ENCODE peak calls at places on chromosomes 3 and 15, in ten cellular contexts. C is AML-193; T is SW480; R is iPS DF 19.7; Y is nephron progenitor cell; U is activated CD8-positive, alpha-beta memory T cell treated with anti-CD3 and anti-CD28 coated beads, Interleukin-2, amount 50 U/mL, for 48 hours; W is left cardiac atrium; G is GM20000; A is GM23248; I is psoas muscle. Q is an unnamed sample.

GRCh38 chr15:61742591-61742990 is 317.7 kb downstream of the VPS13C start:
- DNase-seq in C (no peak), I (no peak), R (no peak), T (no peak), W (no peak), A (no peak), G (no peak), Y (no peak), U (no peak), Q (no peak)

GRCh38 chr15:61018083-61018482 is 211.0 kb downstream of the RORA start:
- DNase-seq in G (no peak), I (no peak), Y (no peak), T (no peak), R (no peak), W (no peak), U (no peak), A (no peak), C (no peak), Q (no peak)

GRCh38 chr15:73891328-73891975 is 18.1 kb downstream of the TBC1D21 start:
- DNase-seq in G (no peak), C (no peak), W (no peak), R (no peak), A (no peak), Y (no peak), T (no peak), U (no peak), I (no peak), Q (no peak)

GRCh38 chr3:36175113-36175812 is 205.0 kb upstream of the STAC start:
- DNase-seq in G (no peak), R (no peak), C (no peak), A (no peak), T (no peak), I (no peak), Y (no peak), U (no peak), W (no peak), Q (no peak)

GRCh38 chr3:133038731-133039398 is 674 bp downstream of the TMEM108 start:
- DNase-seq in Y (peak), T (no peak), A (peak), U (peak), I (peak), G (peak), W (peak), C (no peak), R (no peak), Q (peak)

GRCh38 chr3:51894939-51895338 is 8.2 kb downstream of the IQCF1 start:
- DNase-seq in C (no peak), W (no peak), U (no peak), A (no peak), T (no peak), G (no peak), Y (no peak), I (no peak), R (no peak), Q (no peak)

GRCh38 chr3:108414007-108414406 is 96.4 kb downstream of the MYH15 start:
- DNase-seq in Y (no peak), T (no peak), C (no peak), U (no peak), W (no peak), I (no peak), A (peak), R (no peak), G (no peak), Q (no peak)

GRCh38 chr15:51284871-51285270 is 53.5 kb downstream of the CYP19A1 start:
- DNase-seq in I (no peak), C (no peak), G (no peak), R (no peak), Y (no peak), U (no peak), A (no peak), W (no peak), T (no peak), Q (no peak)

GRCh38 chr15:60021589-60022378 is 17.7 kb downstream of the FOXB1 start:
- DNase-seq in T (peak), R (no peak), U (no peak), C (no peak), Y (no peak), W (no peak), I (no peak), A (no peak), G (no peak), Q (no peak)

Q was measured in ecto neural progenitor cell.